ENCODE peak calls at places on chromosomes 16 and 17, in five cellular contexts. Y is GM10248, T is GM12864, U is mucosa of descending colon, H is stomach. D is an unnamed sample.

GRCh38 chr16:2813661-2814288 is 3.3 kb upstream of the PRSS21 start:
- DNase-seq in T (no peak), Y (no peak), H (no peak), U (no peak), D (no peak)

GRCh38 chr16:10122026-10122425 is 60.2 kb downstream of the GRIN2A start:
- DNase-seq in H (no peak), U (no peak), T (no peak), Y (no peak), D (no peak)

GRCh38 chr16:24668481-24669001 is 60.9 kb upstream of the TNRC6A start:
- DNase-seq in Y (no peak), U (no peak), T (no peak), H (no peak), D (no peak)

GRCh38 chr16:3968556-3968955 is 88.0 kb upstream of the CREBBP start:
- DNase-seq in U (no peak), T (no peak), H (no peak), Y (no peak), D (no peak)

GRCh38 chr17:42407289-42407836 is 15.7 kb downstream of the CAVIN1 start:
- DNase-seq in H (peak; percentile 93), U (peak; percentile 89), Y (peak; percentile 73), T (no peak), D (peak; percentile 89)

GRCh38 chr16:89922884-89923639 is at the start of gene TUBB3:
- DNase-seq in U (peak; percentile 69), Y (peak; percentile 82), T (no peak), H (peak; percentile 69), D (peak; percentile 88)

GRCh38 chr17:60610481-60610880 is 10.5 kb downstream of the PPM1D start:
- DNase-seq in Y (no peak), H (no peak), T (no peak), U (no peak), D (no peak)

GRCh38 chr17:19247423-19247822 is 10.3 kb downstream of the EPN2 start:
- DNase-seq in U (no peak), Y (no peak), T (no peak), H (no peak), D (no peak)

GRCh38 chr16:49849709-49850108 is 6.2 kb downstream of the ZNF423 start:
- DNase-seq in U (no peak), T (no peak), Y (no peak), H (no peak), D (no peak)

GRCh38 chr16:71846443-71846842 is 667 bp downstream of the ATXN1L start:
- DNase-seq in Y (no peak), H (no peak), U (peak; percentile 17), T (peak; percentile 41), D (peak; percentile 11)

GRCh38 chr17:45221081-45221996 is at the start of gene FMNL1:
- DNase-seq in U (peak; percentile 59), T (no peak), H (peak; percentile 68), Y (peak; percentile 71), D (peak; percentile 53)

GRCh38 chr17:72053069-72053846 is 67.6 kb upstream of the SOX9 start:
- DNase-seq in U (no peak), T (no peak), Y (no peak), H (no peak), D (no peak)

GRCh38 chr17:38460082-38460715 is 31.9 kb downstream of the ARHGAP23 start:
- DNase-seq in H (no peak), U (no peak), Y (no peak), T (no peak), D (no peak)

GRCh38 chr16:10362077-10362863 is 23.6 kb upstream of the ATF7IP2 start:
- DNase-seq in H (no peak), Y (peak; percentile 35), U (no peak), T (no peak), D (no peak)

GRCh38 chr17:69763503-69763902 is 311.5 kb upstream of the KCNJ16 start:
- DNase-seq in H (no peak), T (no peak), U (no peak), Y (no peak), D (no peak)

GRCh38 chr17:76826290-76827138 is 41.7 kb upstream of the MGAT5B start:
- DNase-seq in Y (no peak), T (no peak), U (no peak), H (no peak), D (no peak)

GRCh38 chr17:42459983-42460300 is 1.3 kb downstream of the ATP6V0A1 start:
- DNase-seq in U (no peak), Y (peak; percentile 43), T (no peak), H (no peak), D (no peak)

GRCh38 chr17:69733171-69734014 is 318.9 kb downstream of the MAP2K6 start:
- DNase-seq in H (no peak), T (no peak), U (no peak), Y (no peak), D (no peak)

GRCh38 chr17:82925336-82925735 is 85.5 kb upstream of the ZNF750 start:
- DNase-seq in H (no peak), U (no peak), T (no peak), Y (no peak), D (no peak)

GRCh38 chr16:85619089-85619850 is 6.1 kb downstream of the GSE1 start:
- DNase-seq in H (no peak), T (no peak), Y (no peak), U (no peak), D (no peak)

GRCh38 chr17:72392056-72393010 is 271.5 kb downstream of the SOX9 start:
- DNase-seq in U (no peak), H (no peak), Y (no peak), T (peak; percentile 37), D (no peak)

GRCh38 chr17:38591759-38592241 is 14.0 kb downstream of the SRCIN1 start:
- DNase-seq in H (no peak), Y (no peak), T (no peak), U (no peak), D (peak; percentile 71)

GRCh38 chr17:12789075-12789975 is at the start of gene ARHGAP44:
- DNase-seq in H (peak; percentile 73), T (peak; percentile 22), Y (peak; percentile 79), U (peak; percentile 76), D (peak; percentile 72)

GRCh38 chr17:21241564-21241963 is 11.6 kb downstream of the NATD1 start:
- DNase-seq in U (no peak), Y (no peak), T (no peak), H (no peak), D (no peak)

GRCh38 chr17:21242780-21243515 is 10.3 kb downstream of the NATD1 start:
- DNase-seq in U (no peak), T (no peak), H (no peak), Y (no peak), D (no peak)

GRCh38 chr17:21240375-21241055 is 12.7 kb downstream of the NATD1 start:
- DNase-seq in H (no peak), Y (no peak), U (no peak), T (no peak), D (no peak)

GRCh38 chr17:21242026-21242700 is 11.0 kb downstream of the NATD1 start:
- DNase-seq in T (no peak), H (no peak), U (no peak), Y (no peak), D (no peak)

DNA sequence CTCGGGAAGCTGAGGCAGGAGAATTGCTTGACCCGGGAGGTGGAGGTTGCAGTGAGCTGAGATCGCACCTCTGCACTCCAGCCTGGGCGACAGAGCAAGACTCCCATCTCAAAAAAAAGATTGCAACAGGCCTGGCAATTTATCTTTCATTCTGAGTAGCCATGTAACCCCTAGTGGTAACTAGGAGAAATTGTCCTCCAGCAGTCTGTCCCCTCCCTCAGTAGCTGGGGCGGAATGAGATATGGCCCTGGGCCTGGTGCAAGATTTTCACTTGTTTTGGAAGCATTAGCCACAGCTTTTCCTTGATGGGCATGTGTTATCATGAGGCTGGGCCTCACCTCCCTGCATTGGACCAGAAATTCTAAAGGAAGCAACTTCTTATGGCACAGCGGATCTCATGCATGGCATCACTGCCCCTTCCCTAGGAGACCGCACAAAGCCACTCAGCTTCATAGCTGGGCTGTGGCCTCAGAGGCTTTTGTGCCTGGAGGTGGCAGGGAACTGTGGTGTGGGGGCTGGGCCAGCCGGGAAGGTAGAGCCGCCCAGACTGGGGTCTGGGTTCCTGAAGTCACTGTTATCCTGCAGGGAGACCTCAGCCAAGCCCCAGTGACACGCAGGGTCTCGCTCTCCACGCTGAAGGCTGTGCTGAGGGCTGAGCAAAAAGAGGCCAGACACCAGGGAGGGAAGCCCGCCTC is 13.4 kb downstream of the NATD1 start:
- DNase-seq in H (no peak), T (no peak), U (no peak), Y (peak; percentile 54), D (no peak)
- TF ChIP-seq CTCF in H (peak; percentile 32), T (peak; percentile 63), U (no peak), Y (peak; percentile 31), D (peak; percentile 19)

GRCh38 chr17:32385971-32386370 is 36.0 kb downstream of the ZNF207 start:
- DNase-seq in H (no peak), U (no peak), Y (no peak), T (no peak), D (no peak)
- TF ChIP-seq CTCF in H (no peak), U (no peak), Y (no peak), T (no peak), D (no peak)

GRCh38 chr17:199806-200603 is 18.6 kb upstream of the DOC2B start:
- DNase-seq in T (no peak), U (peak; percentile 21), Y (no peak), H (no peak), D (no peak)

GRCh38 chr17:197352-197751 is 15.9 kb upstream of the DOC2B start:
- DNase-seq in Y (no peak), H (no peak), T (no peak), U (no peak), D (no peak)

GRCh38 chr17:202501-202951 is 21.1 kb upstream of the DOC2B start:
- DNase-seq in H (no peak), U (no peak), T (no peak), Y (no peak), D (no peak)

GRCh38 chr17:199195-199604 is 17.8 kb upstream of the DOC2B start:
- DNase-seq in Y (no peak), T (no peak), H (no peak), U (no peak), D (no peak)

DNA sequence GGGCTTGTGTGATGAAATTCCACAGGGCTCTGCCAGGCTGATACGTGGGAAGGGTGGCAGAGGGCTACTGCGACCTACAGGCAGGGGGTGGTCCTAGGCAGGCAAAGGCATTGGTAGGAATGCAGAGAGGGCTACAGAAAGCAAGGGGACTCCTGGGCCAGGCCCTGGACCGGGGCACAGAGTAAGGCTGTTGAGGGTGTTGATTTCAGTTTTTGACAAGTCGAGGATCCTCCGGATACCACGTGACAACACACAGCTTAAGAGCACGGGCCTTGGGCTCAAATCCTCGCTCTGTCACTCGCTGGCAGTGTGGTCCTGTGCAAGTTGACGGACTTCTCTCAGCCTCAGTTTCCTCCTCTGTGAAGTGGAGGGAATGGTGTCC is 19.1 kb upstream of the DOC2B start:
- DNase-seq in T (no peak), Y (no peak), H (no peak), U (no peak), D (no peak)
- TF ChIP-seq CTCF in T (no peak), Y (no peak), H (no peak), U (no peak), D (no peak)

GRCh38 chr16:14309906-14310305 is 238.8 kb downstream of the MRTFB start:
- DNase-seq in Y (no peak), U (no peak), T (no peak), H (no peak), D (no peak)

GRCh38 chr16:14308357-14308723 is 237.2 kb downstream of the MRTFB start:
- DNase-seq in T (no peak), Y (no peak), H (no peak), U (no peak), D (no peak)

GRCh38 chr16:14307623-14308356 is 236.7 kb downstream of the MRTFB start:
- DNase-seq in Y (no peak), U (no peak), T (no peak), H (no peak), D (peak; percentile 33)

GRCh38 chr16:14310519-14310991 is 239.4 kb downstream of the MRTFB start:
- DNase-seq in H (no peak), U (no peak), T (peak; percentile 62), Y (peak; percentile 70), D (no peak)

GRCh38 chr16:14309001-14309886 is 238.1 kb downstream of the MRTFB start:
- DNase-seq in Y (peak; percentile 47), U (no peak), T (peak; percentile 59), H (peak; percentile 42), D (peak; percentile 48)
- TF ChIP-seq CTCF in Y (no peak), U (no peak), T (peak; percentile 53), H (no peak), D (no peak)

D was measured in Calu3.